ENCODE peak calls at places on chromosomes 5 and 9, in eight cellular contexts. X, J, Q, P, K, C, S and L are unnamed samples.
A peak's percentile ranks its signal among the peaks of the same experiment; 100 is the strongest.

GRCh38 chr9:2093920-2094597 is 78.9 kb downstream of the SMARCA2 start:
- DNase-seq in X (peak; percentile 54), J (peak; percentile 61), Q (peak; percentile 64), P (no peak), K (peak; percentile 20), C (no peak), S (peak; percentile 61), L (peak; percentile 20)

GRCh38 chr5:2992806-2993205 is 241.3 kb upstream of the IRX2 start:
- DNase-seq in X (no peak), J (no peak), Q (no peak), P (no peak), K (no peak), C (no peak), S (no peak), L (no peak)

GRCh38 chr9:119074017-119074416 is 295.2 kb downstream of the BRINP1 start:
- DNase-seq in X (peak; percentile 77), J (no peak), Q (no peak), P (no peak), K (no peak), C (no peak), S (no peak), L (no peak)

GRCh38 chr5:174511711-174512253 is 212.6 kb upstream of the MSX2 start:
- DNase-seq in X (no peak), J (no peak), Q (no peak), P (no peak), K (peak; percentile 5), C (no peak), S (no peak), L (peak; percentile 29)

GRCh38 chr5:54630738-54631369 is 113.3 kb downstream of the SNX18 start:
- DNase-seq in X (no peak), J (no peak), Q (peak; percentile 51), P (no peak), K (no peak), C (no peak), S (peak; percentile 58), L (no peak)

GRCh38 chr9:92547356-92547755 is 11.6 kb upstream of the ECM2 start:
- DNase-seq in X (no peak), J (no peak), Q (no peak), P (no peak), K (no peak), C (no peak), S (no peak), L (no peak)

GRCh38 chr5:158468444-158468843 is 609.5 kb upstream of the CLINT1 start:
- DNase-seq in X (no peak), J (no peak), Q (no peak), P (no peak), K (no peak), C (no peak), S (no peak), L (no peak)

GRCh38 chr9:121861501-121862180 is 210.2 kb downstream of the DAB2IP start:
- DNase-seq in X (peak; percentile 42), J (no peak), Q (no peak), P (peak; percentile 57), K (peak; percentile 45), C (no peak), S (no peak), L (no peak)

GRCh38 chr5:74977475-74977874 is 74.9 kb downstream of the GCNT4 start:
- DNase-seq in X (no peak), J (no peak), Q (no peak), P (no peak), K (no peak), C (no peak), S (no peak), L (no peak)

GRCh38 chr5:40429258-40430111 is 250.2 kb upstream of the PTGER4 start:
- DNase-seq in X (no peak), J (no peak), Q (peak; percentile 42), P (no peak), K (peak; percentile 77), C (no peak), S (peak; percentile 43), L (no peak)

GRCh38 chr5:121744577-121744976 is 107.1 kb upstream of the FTMT start:
- DNase-seq in X (no peak), J (no peak), Q (no peak), P (no peak), K (no peak), C (no peak), S (no peak), L (no peak)

GRCh38 chr9:113452206-113452605 is 11.3 kb upstream of the RGS3 start:
- DNase-seq in X (no peak), J (no peak), Q (no peak), P (no peak), K (no peak), C (no peak), S (no peak), L (no peak)

GRCh38 chr5:119076080-119076479 is 5.2 kb downstream of the DMXL1 start:
- DNase-seq in X (no peak), J (no peak), Q (no peak), P (no peak), K (no peak), C (no peak), S (no peak), L (no peak)

GRCh38 chr5:119077444-119077843 is 6.6 kb downstream of the DMXL1 start:
- DNase-seq in X (no peak), J (no peak), Q (no peak), P (no peak), K (no peak), C (no peak), S (no peak), L (no peak)

GRCh38 chr5:119071573-119071874 is 637 bp downstream of the DMXL1 start:
- DNase-seq in X (no peak), J (no peak), Q (peak; percentile 10), P (no peak), K (no peak), C (peak; percentile 17), S (peak; percentile 28), L (no peak)

GRCh38 chr5:119072496-119072895 is 1.6 kb downstream of the DMXL1 start:
- DNase-seq in X (no peak), J (no peak), Q (no peak), P (no peak), K (no peak), C (no peak), S (no peak), L (no peak)

DNA sequence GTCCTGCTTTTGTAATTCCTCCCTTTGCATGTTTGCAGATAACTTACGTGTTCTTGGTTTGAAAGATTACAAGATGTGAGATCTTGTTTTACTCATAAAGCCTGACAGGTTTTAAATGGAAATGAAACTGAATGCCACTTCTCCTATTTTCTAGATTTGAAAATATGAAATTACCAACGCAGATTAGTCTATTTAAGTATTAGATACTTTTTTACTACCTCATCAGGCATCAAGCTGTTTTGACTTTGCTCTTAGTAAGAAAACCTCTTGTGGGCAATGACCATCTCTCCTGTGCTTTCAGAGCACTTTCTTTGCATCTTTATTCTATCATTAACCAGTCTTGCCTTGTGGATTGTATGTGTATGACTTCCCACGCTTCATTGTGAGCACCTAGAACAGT is 3.5 kb downstream of the DMXL1 start:
- DNase-seq in X (no peak), J (no peak), Q (no peak), P (no peak), K (no peak), C (no peak), S (no peak), L (no peak)
- H3K4me3 ChIP-seq in X (no peak overlapping the region), J (no peak overlapping the region), Q (no peak overlapping the region), P (no peak overlapping the region), K (no peak overlapping the region), C (no peak overlapping the region), S (no peak overlapping the region), L (no peak overlapping the region)

GRCh38 chr9:105004466-105005090 is 76.6 kb upstream of the ABCA1 start:
- DNase-seq in X (no peak), J (no peak), Q (no peak), P (no peak), K (no peak), C (no peak), S (no peak), L (no peak)

GRCh38 chr9:105006514-105006913 is 78.6 kb upstream of the ABCA1 start:
- DNase-seq in X (no peak), J (no peak), Q (no peak), P (no peak), K (no peak), C (no peak), S (no peak), L (no peak)

DNA sequence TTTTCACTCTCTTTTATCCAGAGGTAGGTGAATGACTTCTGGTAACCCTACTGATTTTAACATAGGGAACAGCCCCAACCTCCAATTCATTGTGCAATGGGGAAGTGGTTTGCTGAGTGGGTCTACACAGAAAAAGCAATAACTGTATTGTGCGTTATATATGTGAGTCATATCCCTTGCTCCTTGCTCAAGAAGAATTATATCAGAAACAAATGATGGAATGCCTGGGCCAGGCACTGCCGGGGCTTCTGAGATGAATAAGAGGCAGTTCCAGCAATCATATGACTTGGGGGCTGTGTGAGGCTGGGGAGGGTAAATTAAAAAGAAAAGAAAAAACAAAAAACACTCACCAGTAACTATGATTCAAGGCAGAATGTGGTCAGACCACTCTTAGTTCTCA is 79.2 kb upstream of the ABCA1 start:
- DNase-seq in X (no peak), J (no peak), Q (peak; percentile 95), P (peak; percentile 33), K (peak; percentile 95), C (no peak), S (peak; percentile 91), L (peak; percentile 48)
- H3K4me3 ChIP-seq in X (no peak overlapping the region), J (no peak overlapping the region), Q (no peak overlapping the region), P (no peak overlapping the region), K (no peak overlapping the region), C (no peak overlapping the region), S (no peak overlapping the region), L (no peak overlapping the region)

GRCh38 chr5:141186897-141187512 is at the start of gene PCDHB9:
- DNase-seq in X (peak; percentile 29), J (no peak), Q (peak; percentile 7), P (no peak), K (peak; percentile 16), C (no peak), S (peak; percentile 8), L (no peak)

GRCh38 chr5:141180313-141180712 is 1.9 kb upstream of the PCDHB16 start:
- DNase-seq in X (no peak), J (no peak), Q (no peak), P (no peak), K (no peak), C (no peak), S (no peak), L (no peak)

DNA sequence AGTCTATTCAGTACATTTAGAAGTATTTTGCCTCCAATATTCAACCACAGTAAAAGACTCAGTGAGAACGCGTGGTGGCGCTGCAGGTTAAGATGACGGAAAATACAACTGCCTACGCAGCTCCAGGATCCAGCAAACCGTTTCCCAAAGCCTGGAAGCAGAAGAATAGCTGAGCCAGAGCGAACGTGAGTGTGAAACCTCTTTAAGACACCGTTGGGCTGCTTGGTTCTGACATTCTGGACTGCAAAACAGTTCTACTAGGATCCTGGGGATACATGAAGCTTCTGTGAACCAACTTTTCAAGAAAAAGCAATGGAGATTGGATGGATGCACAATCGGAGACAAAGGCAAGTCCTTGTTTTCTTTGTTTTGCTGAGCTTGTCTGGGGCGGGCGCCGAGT is at the start of gene PCDHB16:
- DNase-seq in X (peak; percentile 30), J (no peak), Q (peak; percentile 16), P (no peak), K (peak; percentile 17), C (no peak), S (peak; percentile 5), L (no peak)
- H3K4me3 ChIP-seq in X (no peak within 1 kb of the TSS), J (peak within 1 kb of the TSS; percentile 28), Q (no peak within 1 kb of the TSS), P (no peak within 1 kb of the TSS), K (no peak within 1 kb of the TSS), C (peak within 1 kb of the TSS; percentile 29), S (peak within 1 kb of the TSS; percentile 19), L (peak within 1 kb of the TSS; percentile 22)

GRCh38 chr5:110625376-110625999 is 101.0 kb downstream of the TMEM232 start:
- DNase-seq in X (peak; percentile 49), J (no peak), Q (peak; percentile 60), P (peak; percentile 7), K (peak; percentile 47), C (no peak), S (peak; percentile 58), L (peak; percentile 1)
- H3K4me3 ChIP-seq in X (no peak overlapping the region), J (no peak overlapping the region), Q (no peak overlapping the region), P (no peak overlapping the region), K (no peak overlapping the region), C (no peak overlapping the region), S (no peak overlapping the region), L (no peak overlapping the region)